ENCODE peak calls at places on chromosome 7, in ten cellular contexts. O is AG04450, Y is ovary, J is body of pancreas, M is left ventricle myocardium inferior, W is foreskin fibroblast, E is progenitor cell of endocrine pancreas, V is HCT116, X is dorsolateral prefrontal cortex, T is astrocyte of the spinal cord. Z is an unnamed sample.

GRCh38 chr7:106959753-106960152 is 84.8 kb upstream of the PRKAR2B start:
- DNase-seq in M (no peak), J (no peak), V (no peak), Y (no peak), X (no peak), E (peak; percentile 15), O (no peak), T (no peak), W (no peak), Z (peak; percentile 45)

GRCh38 chr7:21260939-21261338 is 166.9 kb upstream of the SP4 start:
- DNase-seq in V (no peak), X (no peak), E (no peak), M (no peak), W (no peak), T (no peak), J (no peak), O (no peak), Y (no peak), Z (no peak)

GRCh38 chr7:148204639-148205292 is 385.8 kb upstream of the C7orf33 start:
- DNase-seq in M (no peak), V (no peak), Y (no peak), T (no peak), W (no peak), O (no peak), X (no peak), J (peak; percentile 4), E (no peak), Z (no peak)

GRCh38 chr7:42617781-42618457 is 294.0 kb downstream of the C7orf25 start:
- DNase-seq in M (no peak), E (peak; percentile 18), J (no peak), V (no peak), X (no peak), Y (peak; percentile 48), T (peak; percentile 10), W (peak; percentile 39), O (no peak), Z (no peak)

GRCh38 chr7:51198654-51199053 is 118.0 kb downstream of the COBL start:
- DNase-seq in E (no peak), X (no peak), W (no peak), Y (no peak), J (no peak), T (no peak), M (no peak), O (no peak), V (no peak), Z (no peak)

GRCh38 chr7:102305414-102306268 is 19.0 kb downstream of the SH2B2 start:
- DNase-seq in J (no peak), W (no peak), T (no peak), E (no peak), X (no peak), O (no peak), Y (no peak), M (no peak), V (no peak), Z (no peak)

GRCh38 chr7:154832557-154833138 is 170.3 kb downstream of the PAXIP1 start:
- DNase-seq in T (no peak), M (no peak), V (peak; percentile 27), O (no peak), Y (no peak), E (no peak), J (no peak), X (no peak), W (no peak), Z (peak; percentile 50)

GRCh38 chr7:75575488-75576112 is 83.5 kb downstream of the SPDYE5 start:
- DNase-seq in W (peak; percentile 81), X (peak; percentile 28), J (no peak), M (no peak), O (no peak), V (no peak), E (no peak), T (no peak), Y (no peak), Z (no peak)

GRCh38 chr7:78081888-78082287 is 283.3 kb downstream of the PHTF2 start:
- DNase-seq in E (no peak), W (no peak), O (no peak), Y (no peak), X (no peak), J (no peak), V (no peak), T (no peak), M (no peak), Z (no peak)

GRCh38 chr7:105101864-105102263 is 87.9 kb downstream of the KMT2E start:
- DNase-seq in T (peak; percentile 25), X (no peak), O (no peak), M (no peak), J (no peak), V (no peak), W (no peak), Y (no peak), E (no peak), Z (no peak)

GRCh38 chr7:8063706-8064297 is 95.2 kb downstream of the GLCCI1 start:
- DNase-seq in M (no peak), O (no peak), T (peak; percentile 39), Y (no peak), V (no peak), E (no peak), J (no peak), W (peak; percentile 51), X (no peak), Z (no peak)

GRCh38 chr7:124716894-124717293 is 48.7 kb downstream of the GPR37 start:
- DNase-seq in W (no peak), Y (no peak), X (no peak), J (no peak), O (no peak), V (no peak), M (no peak), T (no peak), E (no peak), Z (no peak)

GRCh38 chr7:157907091-157907490 is 570.3 kb downstream of the DNAJB6 start:
- DNase-seq in W (no peak), O (no peak), J (no peak), E (no peak), Y (no peak), T (no peak), M (no peak), V (no peak), X (no peak), Z (no peak)

GRCh38 chr7:142481548-142481947 is 223.7 kb upstream of the PRSS58 start:
- DNase-seq in M (no peak), X (no peak), V (no peak), W (peak; percentile 69), J (no peak), T (peak; percentile 30), E (no peak), O (no peak), Y (no peak), Z (no peak)

GRCh38 chr7:47720141-47720906 is 138.4 kb upstream of the TNS3 start:
- DNase-seq in X (peak; percentile 55), T (peak; percentile 27), V (no peak), O (peak; percentile 69), M (peak; percentile 56), E (no peak), W (peak; percentile 88), J (peak; percentile 76), Y (peak; percentile 91), Z (no peak)
- TF ChIP-seq CTCF in X (no peak), T (no peak), V (no peak), O (no peak), M (no peak), E (no peak), W (no peak), J (no peak), Y (no peak), Z (no peak)

DNA sequence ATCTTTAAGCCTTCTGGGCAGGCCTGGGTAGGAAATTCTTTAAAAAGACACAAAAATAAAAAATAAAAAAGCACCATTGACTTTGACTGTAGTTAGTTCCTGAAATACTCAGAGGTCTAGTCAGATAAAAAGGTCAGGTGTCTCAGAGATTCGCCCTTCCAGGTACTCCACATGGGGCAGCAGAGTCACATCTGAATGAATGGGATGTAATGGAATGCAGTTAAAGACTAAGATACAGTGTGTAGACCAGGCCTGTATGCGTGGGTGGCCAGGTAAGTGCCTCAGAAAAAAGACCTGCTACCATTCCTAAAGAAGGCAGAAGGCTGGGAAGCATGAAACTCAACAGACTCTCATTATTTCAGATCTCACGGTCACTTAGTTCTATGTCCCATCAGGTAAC is 68.6 kb upstream of the SEM1 start:
- DNase-seq in Y (no peak), T (no peak), M (no peak), J (no peak), W (no peak), X (no peak), V (peak; percentile 4), E (no peak), O (no peak), Z (no peak)
- TF ChIP-seq CTCF in Y (no peak), T (no peak), M (no peak), J (no peak), W (no peak), X (no peak), V (peak; percentile 48), E (peak; percentile 34), O (no peak), Z (no peak)

GRCh38 chr7:1439373-1440363 is 19.6 kb downstream of the MICALL2 start:
- DNase-seq in W (no peak), T (no peak), V (no peak), Y (no peak), X (no peak), J (no peak), E (no peak), O (no peak), M (no peak), Z (no peak)
- TF ChIP-seq CTCF in W (no peak), T (peak; percentile 8), V (peak; percentile 7), Y (no peak), X (no peak), J (no peak), E (no peak), O (no peak), M (peak; percentile 20), Z (no peak)

GRCh38 chr7:139131622-139132021 is 22.1 kb upstream of the ZC3HAV1 start:
- DNase-seq in W (no peak), X (no peak), E (no peak), Y (no peak), M (no peak), V (no peak), J (no peak), O (no peak), T (no peak), Z (no peak)

GRCh38 chr7:139133335-139134139 is 24.0 kb upstream of the ZC3HAV1 start:
- DNase-seq in O (peak; percentile 63), Y (peak; percentile 91), J (peak; percentile 86), X (peak; percentile 88), W (peak; percentile 95), T (peak; percentile 94), V (peak; percentile 82), E (peak; percentile 62), M (peak; percentile 88), Z (peak; percentile 79)

GRCh38 chr7:139125637-139126036 is 16.1 kb upstream of the ZC3HAV1 start:
- DNase-seq in J (no peak), M (no peak), X (no peak), W (no peak), E (no peak), T (no peak), O (no peak), Y (no peak), V (no peak), Z (no peak)

GRCh38 chr7:139124084-139124914 is 14.8 kb upstream of the ZC3HAV1 start:
- DNase-seq in E (no peak), Y (no peak), O (no peak), W (no peak), T (no peak), M (no peak), X (no peak), V (no peak), J (no peak), Z (no peak)

DNA sequence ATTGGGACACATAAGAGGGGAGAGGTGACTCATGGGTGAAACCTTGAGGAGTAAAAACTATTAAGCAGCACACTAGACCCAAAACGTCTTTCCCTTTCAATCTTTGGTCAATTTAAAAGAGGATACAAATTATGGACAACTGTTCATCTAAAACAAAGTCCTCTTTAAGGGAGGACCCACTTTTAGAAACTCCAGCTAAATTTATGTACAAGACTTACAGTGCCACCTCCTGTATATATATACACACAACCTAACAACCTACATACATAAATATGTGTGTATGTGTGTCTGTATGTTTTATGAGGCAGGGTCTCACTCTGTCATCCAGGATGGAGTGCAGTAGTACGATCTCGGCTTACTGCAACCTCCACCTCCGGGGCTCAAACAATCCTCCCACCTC is 18.1 kb upstream of the ZC3HAV1 start:
- DNase-seq in Y (no peak), M (no peak), E (no peak), T (peak; percentile 40), X (no peak), V (no peak), J (no peak), W (no peak), O (no peak), Z (no peak)
- TF ChIP-seq CTCF in Y (no peak), M (no peak), E (no peak), T (peak; percentile 21), X (no peak), V (no peak), J (no peak), W (no peak), O (no peak), Z (no peak)

Z was measured in endothelial cell.